ENCODE peak calls at places on chromosomes 13 and 19, in five cellular contexts. H, W, O, S and U are unnamed samples. For H3K36me3, the result is how much of the 10 kb centered on the place peaks cover.

GRCh38 chr13:21733475-21734311 is 62.8 kb downstream of the FGF9 start:
- DNase-seq in H (no peak), W (no peak), O (no peak), S (no peak), U (no peak)

GRCh38 chr13:51502206-51502651 is 49.4 kb upstream of the INTS6 start:
- DNase-seq in H (no peak), W (no peak), O (no peak), S (no peak), U (no peak)

GRCh38 chr19:56864443-56865125 is 24.1 kb upstream of the PEG3 start:
- DNase-seq in H (no peak), W (no peak), O (no peak), S (no peak), U (peak)

GRCh38 chr13:23570931-23571330 is 719 bp downstream of the TNFRSF19 start:
- DNase-seq in H (no peak), W (no peak), O (no peak), S (no peak), U (no peak)

GRCh38 chr13:24223341-24224231 is 63.1 kb downstream of the SPATA13 start:
- DNase-seq in H (no peak), W (no peak), O (no peak), S (no peak), U (peak)

GRCh38 chr13:108948269-108948671 is 318.9 kb downstream of the MYO16 start:
- DNase-seq in H (no peak), W (no peak), O (no peak), S (no peak), U (no peak)

GRCh38 chr13:40452741-40453665 is 213.4 kb downstream of the FOXO1 start:
- DNase-seq in H (no peak), W (no peak), O (no peak), S (no peak), U (no peak)

GRCh38 chr19:47187797-47188196 is 43.2 kb downstream of the BBC3 start:
- DNase-seq in H (no peak), W (no peak), O (peak), S (no peak), U (no peak)

GRCh38 chr13:94054159-94054558 is 425.3 kb downstream of the DCT start:
- DNase-seq in H (peak), W (no peak), O (no peak), S (no peak), U (no peak)

GRCh38 chr13:40348096-40348679 is 318.3 kb downstream of the FOXO1 start:
- DNase-seq in H (no peak), W (peak), O (no peak), S (no peak), U (no peak)

GRCh38 chr13:100234524-100235136 is 145.7 kb downstream of the PCCA start:
- DNase-seq in H (no peak), W (no peak), O (no peak), S (no peak), U (no peak)

GRCh38 chr19:54041969-54042606 is 21.6 kb downstream of the VSTM1 start:
- DNase-seq in H (no peak), W (no peak), O (no peak), S (no peak), U (no peak)

GRCh38 chr13:30615851-30616311 is 1.8 kb upstream of the USPL1 start:
- DNase-seq in H (peak), W (no peak), O (peak), S (no peak), U (no peak)

GRCh38 chr13:44470623-44471562 is 97.3 kb downstream of the SERP2 start:
- DNase-seq in H (peak), W (no peak), O (no peak), S (no peak), U (no peak)

GRCh38 chr13:110108348-110109139 is 198.4 kb downstream of the COL4A1 start:
- DNase-seq in H (peak), W (no peak), O (peak), S (peak), U (peak)

GRCh38 chr19:14519245-14519859 is 1.2 kb upstream of the DNAJB1 start:
- DNase-seq in H (no peak), W (no peak), O (no peak), S (no peak), U (no peak)

GRCh38 chr19:19597809-19598306 is 20.6 kb downstream of the PBX4 start:
- DNase-seq in H (no peak), W (peak), O (no peak), S (no peak), U (no peak)

GRCh38 chr13:111126509-111126908 is 11.4 kb downstream of the ARHGEF7 start:
- DNase-seq in H (no peak), W (no peak), O (no peak), S (no peak), U (no peak)

GRCh38 chr19:32498641-32499200 is 82.3 kb upstream of the PDCD5 start:
- DNase-seq in H (no peak), W (no peak), O (no peak), S (no peak), U (no peak)

GRCh38 chr13:44713793-44714469 is 137.8 kb upstream of the TSC22D1 start:
- DNase-seq in H (no peak), W (no peak), O (no peak), S (no peak), U (no peak)

GRCh38 chr13:101242720-101243119 is 173.6 kb downstream of the NALCN start:
- DNase-seq in H (no peak), W (no peak), O (no peak), S (no peak), U (no peak)

DNA sequence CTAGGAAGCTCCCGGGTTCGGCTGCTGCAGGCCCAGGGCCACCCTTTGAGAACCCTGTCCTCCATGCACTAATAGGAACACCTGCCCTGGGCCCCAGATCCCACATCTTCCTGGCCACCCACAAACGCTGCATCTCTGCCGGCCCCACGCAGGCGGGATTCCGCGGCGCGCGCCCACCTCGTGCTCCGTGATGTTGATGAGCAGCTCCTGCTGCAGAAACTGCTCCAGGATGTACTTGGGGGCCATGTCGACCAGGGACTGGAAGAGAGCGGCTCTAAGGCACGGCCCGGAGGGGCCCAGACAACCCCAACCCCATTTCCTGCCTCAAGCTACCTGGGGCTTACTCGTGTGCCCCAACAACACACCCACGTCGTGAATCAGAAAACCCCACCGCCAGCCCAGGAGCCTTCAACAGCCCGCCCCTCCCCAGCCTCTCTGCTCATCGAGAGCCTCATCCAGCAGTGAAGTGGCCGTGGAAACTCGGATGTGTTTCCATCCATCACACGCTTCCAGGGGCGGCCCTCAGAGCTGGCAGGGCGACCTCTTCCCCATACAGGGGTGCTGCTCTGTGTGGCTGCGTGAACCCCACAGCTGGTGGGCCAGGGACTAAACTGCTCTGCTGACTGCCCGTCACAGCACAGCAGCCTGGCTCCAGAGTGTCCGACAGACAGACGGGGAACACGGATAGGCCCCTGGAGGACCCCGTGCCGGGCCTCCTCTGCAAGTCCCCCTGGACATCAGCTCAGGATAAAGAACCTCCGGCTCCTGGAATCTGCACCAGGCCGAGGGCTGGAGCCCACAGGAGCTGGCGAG is 4.2 kb downstream of the POLR2E start:
- DNase-seq in H (no peak), W (peak), O (no peak), S (no peak), U (no peak)
- H3K36me3 ChIP-seq in H (under half), W (under half), O (under half), S (half or more), U (half or more)

DNA sequence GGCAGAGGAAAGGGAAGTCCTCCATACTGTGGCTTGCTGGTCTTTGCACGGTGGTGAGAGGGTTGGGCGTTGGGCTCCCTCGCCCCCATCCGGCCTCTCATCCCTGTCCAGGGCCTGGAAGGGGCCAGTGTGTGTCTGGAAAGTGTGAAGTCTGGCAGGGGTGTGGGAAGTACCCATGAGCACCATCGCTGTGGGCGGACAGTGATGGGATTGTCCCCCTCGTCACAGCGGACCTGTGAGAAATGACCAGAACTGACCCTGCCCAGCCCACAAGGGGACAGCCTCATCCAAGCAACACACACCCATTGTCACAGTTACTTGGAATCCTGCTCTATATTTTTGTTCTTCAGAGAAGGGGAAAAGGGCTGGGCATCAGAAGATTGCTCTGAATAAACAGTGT is 18.6 kb downstream of the MCF2L start:
- DNase-seq in H (no peak), W (no peak), O (no peak), S (no peak), U (no peak)
- H3K36me3 ChIP-seq in H (under half), W (under half), O (under half), S (under half), U (under half)

GRCh38 chr13:83274679-83275078 is 607.6 kb downstream of the SLITRK1 start:
- DNase-seq in H (no peak), W (no peak), O (no peak), S (no peak), U (no peak)
- H3K36me3 ChIP-seq in H (under half), W (under half), O (under half), S (under half), U (under half)

DNA sequence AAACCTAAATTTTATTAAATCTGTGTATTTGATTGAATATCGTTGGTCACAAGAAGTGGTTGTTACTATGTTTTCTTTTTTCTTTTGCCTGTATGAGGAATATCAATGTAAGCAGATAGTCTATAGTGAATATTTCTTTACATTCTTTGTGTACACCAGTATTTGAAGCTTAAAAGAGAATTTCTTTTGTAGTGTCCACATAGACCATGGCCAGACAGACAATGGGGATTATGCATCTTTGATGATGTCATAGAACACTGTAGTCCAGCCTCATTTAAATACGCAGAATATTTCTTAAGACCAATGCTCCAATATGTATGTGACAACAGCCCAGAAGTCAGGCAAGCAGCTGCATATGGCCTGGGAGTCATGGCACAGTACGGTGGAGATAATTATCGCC is 64.8 kb downstream of the IPO5 start:
- DNase-seq in H (no peak), W (no peak), O (no peak), S (no peak), U (no peak)
- H3K36me3 ChIP-seq in H (half or more), W (under half), O (under half), S (half or more), U (under half)

DNA sequence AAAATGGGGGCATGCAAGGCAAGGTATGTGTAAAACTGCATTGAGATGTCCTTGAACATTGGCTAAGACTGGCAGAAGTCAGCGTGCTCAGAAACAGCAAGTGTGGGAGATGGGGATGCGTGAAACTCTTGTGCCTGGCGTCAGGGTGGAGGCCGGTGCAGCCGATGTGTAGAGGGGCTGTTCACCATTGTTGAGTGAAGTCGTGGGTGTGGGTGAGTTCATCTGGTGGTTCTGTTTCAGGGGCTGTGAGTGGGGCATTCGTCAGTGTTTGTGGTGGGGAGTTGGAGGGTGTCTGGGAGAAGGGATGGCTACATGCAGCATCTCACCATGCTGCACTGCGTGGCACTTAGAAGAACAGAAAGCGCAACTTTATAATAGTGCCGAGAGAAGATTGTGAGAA is 11.4 kb upstream of the MIA start:
- DNase-seq in H (no peak), W (no peak), O (no peak), S (no peak), U (no peak)
- H3K36me3 ChIP-seq in H (half or more), W (half or more), O (under half), S (half or more), U (half or more)

DNA sequence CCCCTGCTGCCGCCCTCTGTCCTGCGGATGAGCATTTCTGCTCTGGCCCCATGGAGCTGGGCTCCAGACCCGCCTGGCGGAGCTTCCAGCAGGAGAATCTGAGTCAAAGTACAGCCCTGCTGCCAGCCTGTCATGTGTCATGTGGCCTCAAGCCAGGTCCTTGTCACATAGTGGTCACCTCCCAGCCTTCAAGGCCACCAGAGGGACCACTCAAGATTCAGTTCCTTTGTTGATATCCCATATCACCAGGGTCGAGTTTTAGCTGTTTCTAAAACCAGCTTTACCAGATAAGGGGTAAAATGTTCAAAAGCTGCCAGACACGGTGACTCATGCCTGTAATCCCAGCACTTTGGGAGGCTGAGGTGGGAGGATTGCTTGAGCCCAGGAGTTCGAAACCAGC is 13.4 kb downstream of the THOP1 start:
- DNase-seq in H (peak), W (no peak), O (no peak), S (peak), U (peak)
- H3K36me3 ChIP-seq in H (under half), W (under half), O (under half), S (under half), U (under half)

DNA sequence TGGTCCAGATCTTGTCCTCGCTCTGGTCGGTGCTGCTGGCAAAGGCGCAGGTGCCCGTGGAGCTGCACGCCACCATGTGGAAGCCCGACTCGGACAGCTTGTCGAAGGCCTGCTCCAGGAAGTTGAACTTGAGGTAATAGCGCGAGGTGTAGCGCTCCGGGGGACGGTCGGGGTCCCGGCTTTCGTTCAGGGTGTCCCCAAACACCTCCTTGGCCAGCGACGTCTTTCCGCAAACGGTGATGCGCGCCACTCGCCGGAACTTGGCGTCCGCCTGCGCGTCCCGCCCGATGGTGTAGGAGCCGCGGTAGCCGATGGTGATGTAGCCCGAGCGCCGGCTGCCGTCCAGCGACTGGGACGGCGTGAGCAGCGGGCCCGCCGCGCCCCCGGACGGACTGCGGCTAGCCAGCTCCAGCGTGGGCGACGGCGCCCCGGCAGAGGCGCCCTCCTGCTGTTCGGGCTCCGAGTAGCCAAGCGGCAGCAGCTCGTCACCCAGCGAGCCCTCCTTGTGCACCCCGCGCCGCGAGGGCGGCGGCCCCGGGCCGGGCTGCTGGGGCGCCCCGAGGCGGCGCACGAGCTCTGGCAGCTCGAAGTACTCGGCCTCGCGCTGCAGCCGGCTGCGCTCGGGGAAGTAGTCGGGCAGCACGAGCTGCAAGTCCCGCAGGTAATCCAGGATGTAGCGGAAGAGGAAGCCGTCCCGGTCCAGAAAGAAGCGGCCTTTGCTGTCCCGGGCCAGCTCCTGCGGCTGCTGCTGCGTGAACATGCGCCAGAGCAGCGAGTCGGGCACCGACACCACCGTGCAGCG is 801 bp downstream of the KCTD12 start:
- DNase-seq in H (peak), W (peak), O (peak), S (peak), U (peak)
- H3K36me3 ChIP-seq in H (under half), W (under half), O (under half), S (under half), U (under half)

GRCh38 chr13:92602560-92602959 is 624.0 kb upstream of the GPC6 start:
- DNase-seq in H (no peak), W (no peak), O (no peak), S (no peak), U (no peak)
- H3K36me3 ChIP-seq in H (under half), W (under half), O (under half), S (under half), U (under half)